ENCODE peak calls at places on chromosomes 16 and 17, in four cellular contexts. U is Peyer's patch, O is PC-9, S is DND-41. T is an unnamed sample.

GRCh38 chr16:84834403-84834772 is 14.6 kb downstream of the CRISPLD2 start:
- DNase-seq in U (no peak), O (no peak), S (no peak), T (no peak)

GRCh38 chr17:17942846-17943245 is 29.4 kb downstream of the TOM1L2 start:
- DNase-seq in U (no peak), S (no peak), O (peak; percentile 19), T (no peak)

GRCh38 chr17:10070690-10071089 is 127.7 kb downstream of the GAS7 start:
- DNase-seq in U (no peak), S (no peak), O (no peak), T (no peak)

GRCh38 chr17:79607941-79608728 is 2.7 kb downstream of the RBFOX3 start:
- DNase-seq in S (peak; percentile 19), O (no peak), U (no peak), T (no peak)

GRCh38 chr17:76868669-76869208 is 535 bp downstream of the MGAT5B start:
- DNase-seq in U (no peak), S (no peak), O (no peak), T (no peak)

GRCh38 chr16:14358697-14359305 is 271.3 kb downstream of the PARN start:
- DNase-seq in U (no peak), O (no peak), S (no peak), T (peak; percentile 30)

GRCh38 chr16:20744922-20745440 is 3.4 kb upstream of the THUMPD1 start:
- DNase-seq in S (no peak), O (no peak), U (no peak), T (peak; percentile 66)

GRCh38 chr16:11604783-11605563 is 18.3 kb upstream of the LITAF start:
- DNase-seq in S (no peak), O (no peak), U (peak; percentile 41), T (peak; percentile 58)

GRCh38 chr17:29956225-29956624 is 14.8 kb downstream of the EFCAB5 start:
- DNase-seq in S (no peak), U (no peak), O (no peak), T (no peak)

GRCh38 chr16:66205287-66206167 is 161.0 kb upstream of the CDH5 start:
- DNase-seq in U (no peak), S (no peak), O (no peak), T (no peak)

GRCh38 chr17:55089955-55090573 is 121.5 kb downstream of the STXBP4 start:
- DNase-seq in U (no peak), O (peak; percentile 23), S (peak; percentile 49), T (no peak)

GRCh38 chr16:71963125-71963875 is 36.9 kb downstream of the PKD1L3 start:
- DNase-seq in O (no peak), U (no peak), S (no peak), T (no peak)

GRCh38 chr16:3282103-3282746 is 1.1 kb upstream of the ZNF263 start:
- DNase-seq in U (no peak), O (no peak), S (no peak), T (no peak)

GRCh38 chr16:85206472-85207356 is 94.4 kb upstream of the CIBAR2 start:
- DNase-seq in U (peak; percentile 59), O (no peak), S (no peak), T (peak; percentile 70)

GRCh38 chr16:23836404-23837291 is 865 bp downstream of the PRKCB start:
- DNase-seq in S (peak; percentile 85), O (no peak), U (peak; percentile 57), T (peak; percentile 67)

GRCh38 chr17:19311016-19311415 is 51.5 kb downstream of the B9D1 start:
- DNase-seq in U (no peak), O (no peak), S (no peak), T (no peak)

DNA sequence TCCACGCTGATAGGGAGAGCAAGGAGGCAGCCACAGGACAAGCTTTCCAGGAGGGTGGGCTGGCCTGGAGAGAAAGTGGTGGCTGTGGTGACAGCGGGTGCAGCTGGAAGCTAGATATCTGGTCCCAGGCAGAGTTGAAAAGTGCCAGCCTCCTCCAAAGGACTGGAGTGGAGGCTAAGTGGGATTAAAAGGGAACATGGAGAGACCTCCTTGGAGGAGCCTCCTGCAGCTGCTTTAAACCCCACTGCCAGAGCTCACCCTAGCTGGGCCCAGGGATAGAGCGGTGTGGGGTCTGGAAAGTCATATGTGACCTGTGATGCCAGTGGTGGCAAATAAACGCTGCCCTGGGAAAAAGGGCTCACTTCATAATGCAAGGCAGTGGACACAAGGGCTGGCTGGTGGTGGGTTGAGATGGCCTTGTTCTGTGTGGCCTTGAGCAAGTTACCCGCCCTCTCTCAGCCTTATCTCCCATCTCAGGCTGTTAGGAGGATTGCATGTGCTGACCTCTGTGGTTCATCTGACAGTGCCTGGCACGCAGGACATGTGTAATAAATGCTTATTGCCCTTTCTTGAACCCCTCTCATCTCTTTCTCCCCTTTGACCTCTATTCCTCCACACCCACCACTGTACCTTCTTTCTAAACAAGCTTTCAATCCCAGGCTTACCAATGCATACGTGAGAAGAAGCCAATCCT is 61.0 kb upstream of the LGALS9 start:
- DNase-seq in O (no peak), U (no peak), S (no peak), T (no peak)
- H3K4me1 ChIP-seq in O (peaks cover 15% of the 10 kb centered on the region), U (peaks cover 5% of the 10 kb centered on the region), S (no peaks in the 10 kb centered on the region), T (peaks cover 42% of the 10 kb centered on the region)

DNA sequence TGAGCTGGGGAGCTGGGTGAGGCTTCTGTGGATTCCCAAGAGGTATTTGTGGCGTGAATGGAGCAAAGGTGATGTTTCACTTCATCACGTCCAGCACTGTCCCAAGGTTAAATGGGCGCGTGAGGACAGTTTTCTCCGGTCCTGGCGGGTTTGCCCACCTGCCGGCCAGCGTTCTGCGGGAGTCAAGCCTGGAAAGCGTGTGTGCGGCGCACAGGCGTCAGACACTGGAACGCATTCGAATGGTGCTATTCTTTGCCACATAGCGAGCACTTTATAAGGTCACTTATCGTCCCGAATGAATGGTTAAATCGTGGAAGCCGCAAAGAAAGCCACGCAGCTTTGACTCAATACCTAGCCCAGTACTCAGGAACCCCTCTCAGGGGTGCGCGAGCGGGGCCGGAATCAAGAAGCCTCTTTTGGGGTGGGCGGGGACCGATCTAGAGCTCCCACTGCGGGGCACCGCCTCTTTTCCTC is 446 bp upstream of the PSMD11 start:
- DNase-seq in O (no peak), S (no peak), U (no peak), T (peak; percentile 52)
- H3K27ac ChIP-seq in O (no peak overlapping the region), S (no peak overlapping the region), U (no peak overlapping the region), T (no peak overlapping the region)

GRCh38 chr17:82699551-82699950 is 1.1 kb upstream of the RAB40B start:
- DNase-seq in U (no peak), O (no peak), S (no peak), T (no peak)
- H3K36me3 ChIP-seq in U (no peaks in the 10 kb centered on the region), O (no peaks in the 10 kb centered on the region), S (no peaks in the 10 kb centered on the region), T (no peaks in the 10 kb centered on the region)

DNA sequence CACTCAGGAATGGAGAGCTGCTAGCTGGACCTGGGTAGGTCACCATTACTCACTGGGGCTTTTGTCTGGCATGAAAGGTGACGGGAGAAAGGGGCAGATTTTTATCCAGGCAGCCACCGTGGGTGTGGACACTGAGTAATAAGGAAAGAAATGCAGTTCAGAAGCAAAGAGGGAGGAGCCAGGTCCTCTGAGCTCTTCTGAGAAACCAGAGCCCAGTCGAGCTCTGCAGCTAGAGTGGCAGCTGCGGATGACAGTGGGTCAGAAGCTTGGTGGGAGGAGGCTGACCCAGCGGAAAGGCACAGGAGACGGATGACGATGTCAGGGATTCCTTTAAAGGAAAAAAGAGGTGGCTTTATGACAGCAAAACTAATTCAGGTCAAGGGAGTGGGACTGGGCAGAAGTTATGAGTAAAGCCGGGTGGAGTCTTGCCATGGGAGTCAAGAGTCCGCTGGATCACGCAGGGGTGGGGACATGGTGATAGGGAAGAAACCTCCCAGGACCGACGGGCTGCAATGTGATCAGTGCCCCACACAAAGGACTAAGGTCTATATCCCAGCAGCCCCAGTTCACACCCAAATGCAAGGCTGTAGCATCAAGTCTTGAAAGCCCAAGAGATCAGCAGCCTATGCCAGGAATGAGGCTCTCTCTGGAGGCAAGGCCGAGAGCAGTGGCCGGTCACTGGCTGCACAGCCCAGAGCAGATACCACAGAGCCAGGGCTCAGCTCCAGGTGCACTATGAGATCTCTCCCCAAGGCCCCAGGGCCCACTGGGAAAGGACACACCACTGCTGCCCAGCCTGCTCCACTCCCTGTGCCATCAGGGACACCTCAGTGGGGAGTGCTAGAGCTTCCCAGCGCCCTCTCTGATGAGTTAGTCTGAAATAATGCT is 6.3 kb upstream of the MNT start:
- DNase-seq in U (peak; percentile 90), O (peak; percentile 95), S (no peak), T (peak; percentile 49)
- H3K4me1 ChIP-seq in U (peaks cover 5% of the 10 kb centered on the region), O (peaks cover 54% of the 10 kb centered on the region), S (peaks cover 10% of the 10 kb centered on the region), T (peaks cover 51% of the 10 kb centered on the region)

DNA sequence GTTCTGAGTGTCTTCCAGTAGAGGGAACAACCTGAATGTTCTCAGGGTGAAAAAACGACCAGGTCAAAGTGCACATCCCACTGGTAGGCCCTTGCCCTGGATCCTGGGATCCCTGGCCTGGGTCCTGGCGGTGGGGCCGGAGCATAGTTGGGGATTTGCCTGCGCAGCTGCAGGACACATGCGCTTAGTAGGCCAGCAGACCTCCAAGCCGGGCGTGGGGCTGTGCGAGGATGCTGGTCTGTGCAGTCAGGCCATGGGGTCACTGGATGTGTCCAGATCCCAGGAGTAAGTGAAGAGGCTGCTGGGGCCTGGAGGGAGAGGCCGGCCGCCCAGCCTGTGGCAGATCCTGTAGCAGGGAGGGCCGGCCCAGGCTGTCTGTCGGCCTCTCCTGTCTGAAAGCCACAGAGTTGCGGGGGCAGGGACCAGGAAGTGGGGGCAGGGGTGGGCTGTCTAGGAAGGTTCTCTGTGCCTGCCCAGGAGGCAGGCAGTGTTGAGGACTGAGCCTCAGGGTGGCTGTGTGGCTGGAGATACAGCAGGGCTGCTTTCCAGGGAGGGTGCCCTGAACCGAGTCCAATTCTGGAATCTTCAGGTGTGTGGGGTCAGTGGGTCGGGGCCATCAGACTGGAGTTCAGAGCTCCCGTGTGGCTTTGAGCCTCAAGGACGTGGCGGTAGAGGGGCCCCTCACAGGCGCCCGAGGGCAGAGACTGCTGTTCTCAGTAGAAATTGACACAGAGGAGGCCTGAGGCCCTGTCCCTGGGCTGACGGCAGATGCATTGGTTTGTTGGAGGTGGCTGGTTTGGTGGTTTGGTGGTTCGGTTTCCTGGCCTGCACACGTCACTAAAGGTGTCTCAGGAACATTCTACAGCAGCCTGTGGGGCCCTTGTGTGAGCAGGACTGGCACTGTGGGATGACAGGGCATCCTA is 17.2 kb upstream of the NUDT16L1 start:
- DNase-seq in S (peak; percentile 54), O (no peak), U (no peak), T (no peak)
- H3K27ac ChIP-seq in S (no peak overlapping the region), O (no peak overlapping the region), U (peak overlapping the region; percentile 64), T (peak overlapping the region; percentile 8)

GRCh38 chr17:43769426-43769825 is 9.4 kb downstream of the DUSP3 start:
- DNase-seq in O (no peak), U (no peak), S (no peak), T (no peak)

GRCh38 chr17:43771463-43771862 is 7.3 kb downstream of the DUSP3 start:
- DNase-seq in U (no peak), O (no peak), S (no peak), T (no peak)

GRCh38 chr17:43768943-43769342 is 9.8 kb downstream of the DUSP3 start:
- DNase-seq in S (no peak), U (no peak), O (no peak), T (no peak)

GRCh38 chr17:43768382-43768781 is 9.8 kb upstream of the SOST start:
- DNase-seq in O (no peak), U (no peak), S (no peak), T (peak; percentile 81)

DNA sequence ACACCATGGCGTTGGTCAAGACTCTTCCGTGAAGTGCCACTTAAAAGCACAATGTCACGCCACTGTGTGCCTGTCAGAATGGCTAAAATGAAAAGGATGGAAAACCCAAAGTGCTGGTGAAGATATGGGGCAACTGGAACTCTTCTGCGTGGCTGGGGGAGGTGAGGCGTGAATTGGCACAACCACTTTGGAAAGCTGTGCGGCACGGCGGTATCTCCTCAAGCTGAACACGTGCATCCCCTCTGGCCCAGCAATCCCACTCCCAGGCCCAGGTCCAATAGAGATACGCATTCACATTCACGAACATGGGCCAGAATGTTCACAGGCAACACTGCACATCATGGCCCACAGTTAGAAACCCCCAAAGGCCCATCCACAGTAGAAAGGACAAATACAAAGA is 8.9 kb downstream of the DUSP3 start:
- DNase-seq in U (no peak), S (no peak), O (no peak), T (no peak)
- H3K36me3 ChIP-seq in U (no peaks in the 10 kb centered on the region), S (no peaks in the 10 kb centered on the region), O (peaks cover 4% of the 10 kb centered on the region), T (peaks cover 70% of the 10 kb centered on the region)

GRCh38 chr17:68317458-68317857 is 26.2 kb downstream of the ARSG start:
- DNase-seq in U (no peak), S (no peak), O (no peak), T (no peak)
- H3K4me1 ChIP-seq in U (no peaks in the 10 kb centered on the region), S (peaks cover 14% of the 10 kb centered on the region), O (peaks cover 51% of the 10 kb centered on the region), T (peaks cover 27% of the 10 kb centered on the region)